ENCODE peak calls at places on chromosomes 16 and 17, in seven cellular contexts. G is stomach, R is esophagus muscularis mucosa, T is ovary, I is sigmoid colon, F is right atrium auricular region, J is lung. W is an unnamed sample.

GRCh38 chr17:17523714-17524075 is 27.5 kb upstream of the RASD1 start:
- DNase-seq in G (no peak), I (no peak), R (no peak), T (no peak), F (no peak), J (no peak), W (peak; percentile 81)

GRCh38 chr17:54537656-54538055 is 363.0 kb upstream of the TOM1L1 start:
- DNase-seq in G (no peak), F (no peak), I (no peak), T (no peak), R (no peak), J (no peak), W (no peak)

GRCh38 chr16:15464401-15465186 is 30.2 kb downstream of the BMERB1 start:
- DNase-seq in F (peak; percentile 28), R (no peak), T (no peak), I (no peak), G (no peak), J (no peak), W (peak; percentile 37)

GRCh38 chr17:31825961-31826691 is 32.9 kb downstream of the COPRS start:
- DNase-seq in G (no peak), J (no peak), I (no peak), R (no peak), T (no peak), F (no peak), W (no peak)

GRCh38 chr17:8922451-8922850 is 43.1 kb downstream of the PIK3R5 start:
- DNase-seq in G (no peak), J (no peak), T (no peak), R (peak; percentile 55), F (no peak), I (no peak), W (peak; percentile 91)

GRCh38 chr17:78362671-78363070 is 2.8 kb upstream of the SOCS3 start:
- DNase-seq in R (no peak), F (no peak), J (no peak), I (no peak), G (no peak), T (no peak), W (no peak)

GRCh38 chr16:82016268-82016667 is 5.0 kb upstream of the SDR42E1 start:
- DNase-seq in T (no peak), I (no peak), G (no peak), J (no peak), F (no peak), R (no peak), W (peak; percentile 84)

GRCh38 chr17:31740611-31741082 is 118.4 kb downstream of the COPRS start:
- DNase-seq in F (no peak), R (no peak), I (no peak), T (no peak), G (no peak), J (no peak), W (peak; percentile 48)

GRCh38 chr16:89344314-89344828 is 126.9 kb downstream of the ZNF778 start:
- DNase-seq in T (no peak), I (no peak), F (no peak), R (no peak), J (no peak), G (no peak), W (no peak)

GRCh38 chr17:17724307-17724921 is 43.2 kb downstream of the RAI1 start:
- DNase-seq in G (no peak), F (no peak), J (no peak), I (no peak), R (no peak), T (peak; percentile 58), W (peak; percentile 61)

GRCh38 chr16:27168790-27169189 is 34.5 kb upstream of the KDM8 start:
- DNase-seq in G (no peak), J (no peak), I (no peak), T (no peak), F (no peak), R (no peak), W (no peak)

GRCh38 chr17:79970576-79971068 is 65.0 kb downstream of the TBC1D16 start:
- DNase-seq in J (no peak), I (no peak), F (no peak), G (peak; percentile 57), R (no peak), T (no peak), W (peak; percentile 69)

GRCh38 chr16:74724820-74725549 is 24.3 kb upstream of the MLKL start:
- DNase-seq in F (no peak), G (no peak), T (no peak), R (no peak), J (no peak), I (no peak), W (peak; percentile 76)

GRCh38 chr17:17525331-17525730 is 29.1 kb upstream of the RASD1 start:
- DNase-seq in J (no peak), R (no peak), T (no peak), F (no peak), I (no peak), G (no peak), W (no peak)

GRCh38 chr17:30021708-30022317 is 80.4 kb downstream of the EFCAB5 start:
- DNase-seq in R (no peak), F (no peak), J (no peak), I (no peak), T (no peak), G (peak; percentile 31), W (peak; percentile 73)

GRCh38 chr16:10242076-10242475 is 59.8 kb upstream of the GRIN2A start:
- DNase-seq in R (no peak), T (no peak), F (no peak), I (no peak), G (no peak), J (no peak), W (no peak)

GRCh38 chr16:53805747-53806146 is 101.8 kb downstream of the FTO start:
- DNase-seq in R (no peak), I (no peak), J (no peak), T (no peak), G (no peak), F (no peak), W (no peak)

GRCh38 chr16:57688987-57689771 is 5.4 kb upstream of the DRC7 start:
- DNase-seq in J (no peak), I (peak; percentile 49), F (no peak), R (no peak), T (no peak), G (peak; percentile 70), W (no peak)

GRCh38 chr17:82948081-82948511 is 108.3 kb upstream of the ZNF750 start:
- DNase-seq in F (no peak), I (peak; percentile 64), J (no peak), G (no peak), R (no peak), T (peak; percentile 16), W (no peak)
- TF ChIP-seq CTCF in F (no peak), I (no peak), J (no peak), G (no peak), R (no peak), T (no peak), W (no peak)

GRCh38 chr17:72978593-72979218 is 113.8 kb downstream of the SLC39A11 start:
- DNase-seq in T (no peak), G (no peak), I (no peak), R (no peak), F (no peak), J (no peak), W (peak; percentile 49)
- H3K4me3 ChIP-seq in T (no peak overlapping the region), G (no peak overlapping the region), I (no peak overlapping the region), R (no peak overlapping the region), F (no peak overlapping the region), J (no peak overlapping the region), W (no peak overlapping the region)

GRCh38 chr17:7634384-7634783 is 4.4 kb downstream of the SHBG start:
- DNase-seq in R (no peak), F (no peak), T (peak; percentile 80), I (no peak), G (no peak), J (no peak), W (peak; percentile 61)
- TF ChIP-seq CTCF in R (peak; percentile 45), F (no peak), T (no peak), I (peak; percentile 27), G (no peak), J (no peak), W (peak; percentile 71)

GRCh38 chr16:87583453-87584131 is 18.7 kb upstream of the JPH3 start:
- DNase-seq in G (no peak), F (no peak), R (no peak), T (peak; percentile 49), I (no peak), J (no peak), W (peak; percentile 74)

GRCh38 chr16:87582966-87583325 is 19.4 kb upstream of the JPH3 start:
- DNase-seq in R (no peak), T (no peak), G (no peak), J (no peak), I (no peak), F (no peak), W (no peak)

GRCh38 chr16:87580855-87581261 is 21.4 kb upstream of the JPH3 start:
- DNase-seq in R (no peak), T (peak; percentile 56), F (no peak), J (no peak), I (no peak), G (no peak), W (peak; percentile 57)

GRCh38 chr16:87581867-87582220 is 20.5 kb upstream of the JPH3 start:
- DNase-seq in F (peak; percentile 92), T (peak; percentile 89), J (peak; percentile 68), I (peak; percentile 93), G (peak; percentile 56), R (peak; percentile 94), W (peak; percentile 99)

DNA sequence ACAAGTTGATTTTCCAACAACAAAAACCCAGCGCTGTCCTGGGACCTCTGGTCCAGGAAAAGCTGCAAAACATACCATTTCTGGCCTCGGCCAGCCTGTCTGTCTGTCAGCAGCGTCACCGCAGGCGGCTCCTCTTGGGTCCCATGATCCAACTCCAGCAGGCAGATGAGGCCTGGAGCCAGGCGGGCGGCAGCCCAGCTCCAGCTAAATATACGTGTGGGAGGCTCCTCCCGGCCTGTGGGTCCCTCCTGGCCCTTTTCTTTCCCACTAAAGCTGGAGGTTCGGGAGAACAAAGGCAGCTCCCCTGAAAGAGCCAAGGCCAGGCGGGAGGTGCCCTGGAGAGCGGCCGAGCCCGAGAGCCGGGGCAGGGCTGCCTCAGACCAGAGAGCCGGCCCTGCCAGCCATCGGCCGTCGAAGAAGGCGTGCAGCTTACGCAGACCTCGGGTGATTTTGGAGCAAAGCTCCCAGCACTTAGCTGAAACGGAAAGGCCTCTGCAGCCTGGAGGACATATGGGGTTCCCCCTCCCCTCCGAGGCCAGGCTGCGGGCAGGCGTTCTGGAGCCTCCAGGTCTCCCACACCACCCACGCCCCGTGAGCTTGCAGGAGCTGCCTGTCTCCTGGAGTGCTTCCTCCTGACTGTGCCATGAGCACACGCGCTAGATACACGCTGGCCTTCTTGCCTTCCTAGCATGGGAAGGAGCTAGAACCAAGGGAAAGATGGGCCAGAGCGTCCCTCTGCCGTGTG is 19.9 kb upstream of the JPH3 start:
- DNase-seq in J (no peak), I (peak; percentile 87), F (peak; percentile 86), G (no peak), T (peak; percentile 83), R (no peak), W (peak; percentile 91)
- H3K4me3 ChIP-seq in J (no peak overlapping the region), I (no peak overlapping the region), F (no peak overlapping the region), G (no peak overlapping the region), T (peak overlapping the region; percentile 7), R (peak overlapping the region; percentile 31), W (peak overlapping the region; percentile 12)